ENCODE peak calls at places on chromosomes 7 and 10, in five cellular contexts. One of them, this sample, is unnamed.

GRCh38 chr10:28991738-28992270 is 297.1 kb upstream of the LYZL1 start:
- DNase-seq in NCI-H748 treated with DMSO at 0.1 percent for 48 hours: peak
- DNase-seq in posterior cingulate gyrus: peak
- DNase-seq in activated CD4-positive, alpha-beta T cell treated with anti-CD3 and anti-CD28 coated beads, Interleukin-2, amount 10 ng/mL, durations not matched to agents 7 days and 5 days: peak
- DNase-seq in IMR-90: peak
- DNase-seq in this sample: peak

GRCh38 chr10:120741415-120741814 is 109.7 kb upstream of the WDR11 start:
- DNase-seq in posterior cingulate gyrus: no peak
- DNase-seq in NCI-H748 treated with DMSO at 0.1 percent for 48 hours: peak
- DNase-seq in IMR-90: no peak
- DNase-seq in activated CD4-positive, alpha-beta T cell treated with anti-CD3 and anti-CD28 coated beads, Interleukin-2, amount 10 ng/mL, durations not matched to agents 7 days and 5 days: no peak
- DNase-seq in this sample: no peak

GRCh38 chr7:106425017-106425719 is 140.4 kb upstream of the NAMPT start:
- DNase-seq in IMR-90: peak
- DNase-seq in activated CD4-positive, alpha-beta T cell treated with anti-CD3 and anti-CD28 coated beads, Interleukin-2, amount 10 ng/mL, durations not matched to agents 7 days and 5 days: peak
- DNase-seq in NCI-H748 treated with DMSO at 0.1 percent for 48 hours: no peak
- DNase-seq in posterior cingulate gyrus: no peak
- DNase-seq in this sample: peak

GRCh38 chr10:110151467-110151866 is 55.9 kb upstream of the MXI1 start:
- DNase-seq in activated CD4-positive, alpha-beta T cell treated with anti-CD3 and anti-CD28 coated beads, Interleukin-2, amount 10 ng/mL, durations not matched to agents 7 days and 5 days: no peak
- DNase-seq in IMR-90: no peak
- DNase-seq in NCI-H748 treated with DMSO at 0.1 percent for 48 hours: peak
- DNase-seq in posterior cingulate gyrus: no peak
- DNase-seq in this sample: no peak

GRCh38 chr10:48762104-48763042 is 77.7 kb downstream of the WDFY4 start:
- DNase-seq in posterior cingulate gyrus: no peak
- DNase-seq in activated CD4-positive, alpha-beta T cell treated with anti-CD3 and anti-CD28 coated beads, Interleukin-2, amount 10 ng/mL, durations not matched to agents 7 days and 5 days: no peak
- DNase-seq in NCI-H748 treated with DMSO at 0.1 percent for 48 hours: no peak
- DNase-seq in IMR-90: no peak
- DNase-seq in this sample: no peak

GRCh38 chr7:134513169-134513752 is 14.1 kb upstream of the AKR1B10 start:
- DNase-seq in posterior cingulate gyrus: peak
- DNase-seq in activated CD4-positive, alpha-beta T cell treated with anti-CD3 and anti-CD28 coated beads, Interleukin-2, amount 10 ng/mL, durations not matched to agents 7 days and 5 days: peak
- DNase-seq in NCI-H748 treated with DMSO at 0.1 percent for 48 hours: peak
- DNase-seq in IMR-90: peak
- DNase-seq in this sample: peak

GRCh38 chr7:70271617-70272081 is 673.4 kb downstream of the AUTS2 start:
- DNase-seq in activated CD4-positive, alpha-beta T cell treated with anti-CD3 and anti-CD28 coated beads, Interleukin-2, amount 10 ng/mL, durations not matched to agents 7 days and 5 days: no peak
- DNase-seq in posterior cingulate gyrus: no peak
- DNase-seq in IMR-90: no peak
- DNase-seq in NCI-H748 treated with DMSO at 0.1 percent for 48 hours: peak
- DNase-seq in this sample: no peak

GRCh38 chr7:85554294-85554877 is 367.5 kb upstream of the SEMA3D start:
- DNase-seq in activated CD4-positive, alpha-beta T cell treated with anti-CD3 and anti-CD28 coated beads, Interleukin-2, amount 10 ng/mL, durations not matched to agents 7 days and 5 days: peak
- DNase-seq in NCI-H748 treated with DMSO at 0.1 percent for 48 hours: peak
- DNase-seq in posterior cingulate gyrus: no peak
- DNase-seq in IMR-90: peak
- DNase-seq in this sample: peak

GRCh38 chr10:70561051-70561450 is 41.5 kb downstream of the PRF1 start:
- DNase-seq in posterior cingulate gyrus: peak
- DNase-seq in activated CD4-positive, alpha-beta T cell treated with anti-CD3 and anti-CD28 coated beads, Interleukin-2, amount 10 ng/mL, durations not matched to agents 7 days and 5 days: no peak
- DNase-seq in NCI-H748 treated with DMSO at 0.1 percent for 48 hours: no peak
- DNase-seq in IMR-90: no peak
- DNase-seq in this sample: no peak

GRCh38 chr7:74312418-74313021 is 23.3 kb downstream of the CLIP2 start:
- DNase-seq in NCI-H748 treated with DMSO at 0.1 percent for 48 hours: no peak
- DNase-seq in posterior cingulate gyrus: no peak
- DNase-seq in IMR-90: no peak
- DNase-seq in activated CD4-positive, alpha-beta T cell treated with anti-CD3 and anti-CD28 coated beads, Interleukin-2, amount 10 ng/mL, durations not matched to agents 7 days and 5 days: no peak
- DNase-seq in this sample: peak

GRCh38 chr10:30639946-30640786 is 10.6 kb upstream of the LYZL2 start:
- DNase-seq in posterior cingulate gyrus: no peak
- DNase-seq in activated CD4-positive, alpha-beta T cell treated with anti-CD3 and anti-CD28 coated beads, Interleukin-2, amount 10 ng/mL, durations not matched to agents 7 days and 5 days: peak
- DNase-seq in IMR-90: peak
- DNase-seq in NCI-H748 treated with DMSO at 0.1 percent for 48 hours: peak
- DNase-seq in this sample: peak

GRCh38 chr7:16484453-16485158 is 19.1 kb upstream of the SOSTDC1 start:
- DNase-seq in posterior cingulate gyrus: no peak
- DNase-seq in IMR-90: peak
- DNase-seq in NCI-H748 treated with DMSO at 0.1 percent for 48 hours: peak
- DNase-seq in activated CD4-positive, alpha-beta T cell treated with anti-CD3 and anti-CD28 coated beads, Interleukin-2, amount 10 ng/mL, durations not matched to agents 7 days and 5 days: no peak
- DNase-seq in this sample: peak

GRCh38 chr7:725223-726005 is 1.1 kb upstream of the DNAAF5 start:
- DNase-seq in NCI-H748 treated with DMSO at 0.1 percent for 48 hours: no peak
- DNase-seq in posterior cingulate gyrus: no peak
- DNase-seq in activated CD4-positive, alpha-beta T cell treated with anti-CD3 and anti-CD28 coated beads, Interleukin-2, amount 10 ng/mL, durations not matched to agents 7 days and 5 days: peak
- DNase-seq in IMR-90: peak
- DNase-seq in this sample: peak

GRCh38 chr10:114471906-114472873 is 67.9 kb upstream of the AFAP1L2 start:
- DNase-seq in posterior cingulate gyrus: no peak
- DNase-seq in activated CD4-positive, alpha-beta T cell treated with anti-CD3 and anti-CD28 coated beads, Interleukin-2, amount 10 ng/mL, durations not matched to agents 7 days and 5 days: no peak
- DNase-seq in NCI-H748 treated with DMSO at 0.1 percent for 48 hours: peak
- DNase-seq in IMR-90: no peak
- DNase-seq in this sample: no peak

GRCh38 chr7:30869794-30870491 is 41.7 kb upstream of the AQP1 start:
- DNase-seq in NCI-H748 treated with DMSO at 0.1 percent for 48 hours: no peak
- DNase-seq in activated CD4-positive, alpha-beta T cell treated with anti-CD3 and anti-CD28 coated beads, Interleukin-2, amount 10 ng/mL, durations not matched to agents 7 days and 5 days: no peak
- DNase-seq in posterior cingulate gyrus: peak
- DNase-seq in IMR-90: peak
- DNase-seq in this sample: peak

GRCh38 chr10:131731780-131732630 is 168.8 kb upstream of the PPP2R2D start:
- DNase-seq in IMR-90: no peak
- DNase-seq in NCI-H748 treated with DMSO at 0.1 percent for 48 hours: no peak
- DNase-seq in activated CD4-positive, alpha-beta T cell treated with anti-CD3 and anti-CD28 coated beads, Interleukin-2, amount 10 ng/mL, durations not matched to agents 7 days and 5 days: no peak
- DNase-seq in posterior cingulate gyrus: no peak
- DNase-seq in this sample: no peak

GRCh38 chr7:131224996-131225395 is 102.7 kb upstream of the MKLN1 start:
- DNase-seq in activated CD4-positive, alpha-beta T cell treated with anti-CD3 and anti-CD28 coated beads, Interleukin-2, amount 10 ng/mL, durations not matched to agents 7 days and 5 days: no peak
- DNase-seq in posterior cingulate gyrus: no peak
- DNase-seq in IMR-90: no peak
- DNase-seq in NCI-H748 treated with DMSO at 0.1 percent for 48 hours: no peak
- DNase-seq in this sample: no peak

GRCh38 chr7:102834999-102835398 is 77.8 kb upstream of the LRRC17 start:
- DNase-seq in NCI-H748 treated with DMSO at 0.1 percent for 48 hours: no peak
- DNase-seq in IMR-90: peak
- DNase-seq in activated CD4-positive, alpha-beta T cell treated with anti-CD3 and anti-CD28 coated beads, Interleukin-2, amount 10 ng/mL, durations not matched to agents 7 days and 5 days: peak
- DNase-seq in posterior cingulate gyrus: no peak
- DNase-seq in this sample: peak

GRCh38 chr7:76223286-76223972 is 21.7 kb downstream of the SRRM3 start:
- DNase-seq in IMR-90: no peak
- DNase-seq in NCI-H748 treated with DMSO at 0.1 percent for 48 hours: no peak
- DNase-seq in activated CD4-positive, alpha-beta T cell treated with anti-CD3 and anti-CD28 coated beads, Interleukin-2, amount 10 ng/mL, durations not matched to agents 7 days and 5 days: no peak
- DNase-seq in posterior cingulate gyrus: no peak
- DNase-seq in this sample: no peak

This sample was measured in ELR.